ENCODE peak calls at places on chromosomes 4 and X, in eight cellular contexts. U is psoas muscle, F is testis, W is upper lobe of left lung, M is coronary artery, L is left lung, N is A549, X is uterus. G is an unnamed sample.

GRCh38 chrX:150587585-150588503 is 19.4 kb downstream of the MTM1 start:
- DNase-seq in N (peak; percentile 15), M (no peak), L (no peak), W (no peak), F (no peak), X (no peak), U (no peak), G (no peak)

GRCh38 chr4:156805696-156806095 is 165.9 kb downstream of the PDGFC start:
- DNase-seq in L (no peak), X (no peak), U (no peak), M (no peak), N (no peak), W (no peak), F (no peak), G (no peak)

GRCh38 chr4:2940267-2941137 is 22.7 kb downstream of the NOP14 start:
- DNase-seq in N (no peak), L (peak; percentile 30), M (peak; percentile 59), F (peak; percentile 13), U (peak; percentile 47), W (no peak), X (no peak), G (peak; percentile 57)

GRCh38 chrX:46739736-46740135 is 19.2 kb downstream of the SLC9A7 start:
- DNase-seq in F (no peak), N (no peak), X (no peak), U (no peak), L (no peak), W (no peak), M (no peak), G (no peak)

GRCh38 chr4:127249066-127249766 is 383.5 kb upstream of the INTU start:
- DNase-seq in W (no peak), U (no peak), M (no peak), F (no peak), L (no peak), X (no peak), N (no peak), G (no peak)

GRCh38 chr4:94814237-94814636 is 56.5 kb downstream of the BMPR1B start:
- DNase-seq in M (no peak), L (no peak), N (no peak), F (no peak), W (no peak), U (no peak), X (no peak), G (no peak)

GRCh38 chr4:30719363-30720020 is 677 bp upstream of the PCDH7 start:
- DNase-seq in W (no peak), X (peak; percentile 66), M (peak; percentile 91), N (peak; percentile 18), L (peak; percentile 48), F (no peak), U (peak; percentile 57), G (no peak)

GRCh38 chr4:98501383-98501782 is 157.0 kb downstream of the TSPAN5 start:
- DNase-seq in U (no peak), L (no peak), W (no peak), F (no peak), M (no peak), X (no peak), N (no peak), G (no peak)

GRCh38 chr4:8468746-8469535 is 28.4 kb downstream of the TRMT44 start:
- DNase-seq in U (peak; percentile 79), M (no peak), L (peak; percentile 60), W (peak; percentile 72), X (peak; percentile 73), F (peak; percentile 73), N (peak; percentile 28), G (peak; percentile 75)

GRCh38 chr4:48968814-48969213 is 17.3 kb upstream of the CWH43 start:
- DNase-seq in U (no peak), N (no peak), M (no peak), L (no peak), X (no peak), F (no peak), W (no peak), G (no peak)

DNA sequence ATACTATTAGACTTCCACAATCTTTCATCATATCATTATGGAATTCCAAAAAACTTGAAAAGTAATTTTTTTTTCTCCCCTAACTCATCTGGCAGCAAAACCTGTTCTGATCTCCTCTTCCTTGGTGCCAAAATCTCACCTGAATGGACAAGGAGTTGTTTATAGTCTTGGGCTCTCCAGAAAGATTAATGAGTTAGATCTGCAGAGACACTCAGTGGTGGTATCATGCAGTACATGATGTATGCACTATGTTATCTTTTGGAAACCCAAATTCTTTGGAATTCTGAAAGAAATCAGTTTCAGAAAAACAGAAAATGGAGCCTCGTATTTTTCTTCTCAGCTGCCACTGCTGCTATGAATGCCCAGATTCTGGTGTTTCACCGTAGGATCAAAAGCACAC is 11.7 kb downstream of the GPM6B start:
- DNase-seq in F (no peak), L (no peak), W (no peak), X (no peak), N (no peak), U (no peak), M (no peak), G (no peak)
- TF ChIP-seq CTCF in F (no peak), L (no peak), W (no peak), X (no peak), N (no peak), U (no peak), M (no peak), G (no peak)

GRCh38 chr4:183808102-183808466 is 97.0 kb upstream of the STOX2 start:
- DNase-seq in U (no peak), N (no peak), L (no peak), W (no peak), M (no peak), X (no peak), F (peak; percentile 43), G (no peak)
- H3K27ac ChIP-seq in U (peak overlapping the region; percentile 23), N (no peak overlapping the region), L (no peak overlapping the region), W (no peak overlapping the region), M (no peak overlapping the region), X (peak overlapping the region; percentile 46), F (no peak overlapping the region), G (peak overlapping the region; percentile 85)

GRCh38 chrX:31420302-31420701 is 348.5 kb upstream of the FTHL17 start:
- DNase-seq in F (no peak), L (no peak), X (no peak), W (no peak), N (no peak), M (no peak), U (no peak), G (no peak)

GRCh38 chrX:31421441-31421840 is 349.6 kb upstream of the FTHL17 start:
- DNase-seq in U (no peak), M (no peak), N (no peak), W (no peak), L (no peak), X (no peak), F (no peak), G (no peak)

GRCh38 chrX:31420711-31421151 is 348.9 kb upstream of the FTHL17 start:
- DNase-seq in W (no peak), L (no peak), U (no peak), N (no peak), X (no peak), M (no peak), F (no peak), G (no peak)

DNA sequence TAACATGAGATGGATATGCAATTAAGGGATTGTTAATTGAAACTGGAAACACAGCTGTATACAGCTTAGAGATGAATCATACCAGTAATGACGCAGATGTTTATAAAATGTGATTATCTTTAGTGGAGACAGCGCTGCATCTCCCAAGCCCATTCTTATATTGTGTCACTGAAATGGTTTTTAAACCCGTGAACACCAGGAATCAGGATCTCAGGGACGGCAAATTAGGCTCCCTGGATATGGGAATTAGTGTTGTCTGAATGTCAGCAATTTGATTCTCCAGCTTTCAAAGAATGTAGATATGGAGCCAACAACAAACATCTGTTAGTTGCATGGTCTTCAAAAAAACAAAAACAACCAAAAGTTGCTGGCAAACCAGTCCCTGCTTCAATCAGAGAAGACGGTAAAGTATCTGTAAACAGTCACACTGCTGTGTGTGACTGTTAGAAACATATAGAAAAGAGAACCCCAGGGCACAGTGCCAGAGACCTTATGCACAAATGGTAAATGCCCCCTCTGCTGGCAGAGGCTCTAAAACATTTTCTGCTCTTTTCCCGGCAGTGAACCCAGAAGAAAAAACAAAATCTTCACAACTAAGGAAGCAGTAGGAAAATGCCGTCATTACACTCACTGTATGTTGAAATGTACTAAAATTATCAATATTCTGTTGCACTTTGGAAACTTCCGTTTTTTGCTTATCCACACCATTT is 351.9 kb upstream of the FTHL17 start:
- DNase-seq in N (peak; percentile 1), L (no peak), X (peak; percentile 23), M (no peak), U (no peak), W (no peak), F (peak; percentile 51), G (no peak)
- TF ChIP-seq CTCF in N (no peak), L (no peak), X (no peak), M (no peak), U (peak; percentile 19), W (peak; percentile 23), F (no peak), G (no peak)

GRCh38 chr4:185890196-185890595 is 78.2 kb upstream of the SORBS2 start:
- DNase-seq in W (no peak), M (no peak), N (no peak), X (no peak), U (no peak), L (no peak), F (no peak), G (no peak)

GRCh38 chr4:185893500-185893899 is 81.5 kb upstream of the SORBS2 start:
- DNase-seq in L (no peak), F (no peak), W (no peak), M (no peak), U (no peak), N (no peak), X (no peak), G (no peak)

GRCh38 chr4:185889566-185889965 is 77.6 kb upstream of the SORBS2 start:
- DNase-seq in X (no peak), L (no peak), N (no peak), W (no peak), F (no peak), M (no peak), U (no peak), G (no peak)

GRCh38 chr4:185894481-185894880 is 82.5 kb upstream of the SORBS2 start:
- DNase-seq in N (no peak), U (no peak), X (no peak), F (no peak), W (no peak), L (no peak), M (no peak), G (no peak)

DNA sequence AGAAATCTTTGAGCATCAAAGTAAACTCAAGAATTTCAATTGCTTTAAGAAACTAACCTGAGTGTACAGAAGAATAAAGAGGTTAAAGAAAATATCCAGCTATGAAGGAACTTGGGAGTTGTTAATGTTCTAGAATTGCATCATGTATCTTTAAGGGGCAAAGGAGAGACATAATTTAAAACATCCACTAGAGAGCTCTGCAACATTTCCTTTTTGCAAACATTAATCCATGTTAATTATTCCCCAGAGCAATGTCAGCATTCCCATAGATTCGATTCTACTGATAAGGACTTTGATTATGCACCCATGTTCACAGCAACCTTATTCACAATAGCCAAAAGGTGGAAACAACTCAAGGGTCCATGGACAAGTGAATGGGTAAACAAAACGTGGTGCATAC is 80.2 kb upstream of the SORBS2 start:
- DNase-seq in X (no peak), W (no peak), M (no peak), L (no peak), U (no peak), F (no peak), N (no peak), G (no peak)
- H3K27ac ChIP-seq in X (no peak overlapping the region), W (no peak overlapping the region), M (no peak overlapping the region), L (no peak overlapping the region), U (no peak overlapping the region), F (no peak overlapping the region), N (no peak overlapping the region), G (no peak overlapping the region)